ENCODE peak calls at places on chromosomes 12 and 14, in five cellular contexts. C, Y, V, Z and J are unnamed samples.

GRCh38 chr12:30200864-30201263 is 417.1 kb upstream of the TMTC1 start:
- DNase-seq in Z (no peak), Y (no peak), V (peak; percentile 9), C (no peak), J (no peak)

GRCh38 chr12:8609061-8609570 is 3.5 kb downstream of the AICDA start:
- DNase-seq in Z (peak; percentile 44), Y (peak; percentile 54), C (peak; percentile 59), V (peak; percentile 74), J (peak; percentile 78)

GRCh38 chr12:103676863-103677262 is 89.8 kb downstream of the STAB2 start:
- DNase-seq in C (no peak), V (no peak), Z (no peak), Y (no peak), J (no peak)

GRCh38 chr12:84814664-84815245 is 97.8 kb downstream of the SLC6A15 start:
- DNase-seq in Y (no peak), V (no peak), Z (peak; percentile 28), C (no peak), J (peak; percentile 48)

GRCh38 chr12:64826234-64826633 is 1.8 kb downstream of the TBC1D30 start:
- DNase-seq in V (peak; percentile 68), Z (no peak), Y (peak; percentile 66), C (peak; percentile 80), J (peak; percentile 53)

GRCh38 chr12:57772429-57773322 is at the start of gene EEF1AKMT3:
- DNase-seq in V (peak; percentile 40), Y (no peak), C (peak; percentile 64), Z (peak; percentile 60), J (peak; percentile 32)

GRCh38 chr12:6965026-6965661 is 5.3 kb downstream of the PHB2 start:
- DNase-seq in V (peak; percentile 89), C (peak; percentile 94), Y (peak; percentile 77), Z (peak; percentile 64), J (peak; percentile 87)

GRCh38 chr12:121957831-121958515 is 39.6 kb downstream of the CFAP251 start:
- DNase-seq in Z (no peak), V (no peak), C (no peak), Y (no peak), J (no peak)

GRCh38 chr12:121137512-121137911 is 4.8 kb downstream of the P2RX7 start:
- DNase-seq in Z (no peak), V (no peak), Y (no peak), C (no peak), J (no peak)

GRCh38 chr12:14955876-14956811 is 5.3 kb downstream of the ARHGDIB start:
- DNase-seq in Z (no peak), Y (no peak), C (no peak), V (no peak), J (no peak)

GRCh38 chr12:26276709-26277108 is 81.3 kb downstream of the SSPN start:
- DNase-seq in Y (no peak), C (peak; percentile 21), V (peak; percentile 20), Z (peak; percentile 35), J (no peak)

GRCh38 chr12:115519887-115520286 is 757.6 kb downstream of the MED13L start:
- DNase-seq in V (no peak), C (no peak), Y (no peak), Z (no peak), J (no peak)

GRCh38 chr14:104141621-104142091 is 3.3 kb downstream of the KIF26A start:
- DNase-seq in V (no peak), Y (no peak), C (no peak), Z (no peak), J (no peak)

GRCh38 chr14:38150075-38150474 is 57.6 kb upstream of the SSTR1 start:
- DNase-seq in V (no peak), Y (no peak), C (no peak), Z (no peak), J (no peak)

GRCh38 chr12:18476866-18477265 is 215.5 kb downstream of the PIK3C2G start:
- DNase-seq in Y (no peak), C (no peak), Z (no peak), V (no peak), J (peak; percentile 16)

GRCh38 chr12:949337-950099 is at the start of gene RAD52:
- DNase-seq in C (peak; percentile 99), Y (peak; percentile 93), Z (peak; percentile 97), V (peak; percentile 99), J (peak; percentile 99)

GRCh38 chr12:118334939-118335567 is 37.7 kb downstream of the TAOK3 start:
- DNase-seq in Z (no peak), Y (no peak), C (no peak), V (peak; percentile 39), J (peak; percentile 37)

GRCh38 chr12:131075611-131076010 is 121.9 kb downstream of the ADGRD1 start:
- DNase-seq in Y (no peak), Z (no peak), C (no peak), V (no peak), J (no peak)
- H3K4me3 ChIP-seq in Y (no peak overlapping the region), Z (no peak overlapping the region), C (no peak overlapping the region), V (no peak overlapping the region), J (no peak overlapping the region)

GRCh38 chr14:22168092-22168955 is 420.7 kb downstream of the DAD1 start:
- DNase-seq in C (no peak), V (peak; percentile 4), Y (no peak), Z (peak; percentile 21), J (no peak)
- TF ChIP-seq CTCF in C (peak; percentile 11), V (no peak), Y (no peak), Z (no peak), J (no peak)

DNA sequence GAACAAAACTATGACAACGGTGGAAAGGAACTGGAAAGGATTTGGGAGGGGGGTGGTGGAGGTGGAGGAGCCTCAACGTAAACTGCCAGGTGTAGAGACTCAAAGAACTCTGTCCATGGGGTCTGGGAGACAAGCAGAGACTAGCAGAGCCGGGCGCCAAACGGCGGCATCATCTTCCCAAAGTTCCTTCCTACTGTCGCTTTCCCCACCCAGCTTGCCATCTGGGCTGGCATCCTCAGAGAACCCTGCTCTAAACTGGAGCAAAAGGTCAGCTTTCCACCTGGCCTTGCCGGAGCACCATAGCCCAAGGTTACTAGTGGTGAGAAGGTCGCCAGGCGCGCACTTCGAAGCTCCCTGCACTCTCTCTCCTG is 4.0 kb upstream of the IRF2BPL start:
- DNase-seq in Y (no peak), V (no peak), Z (no peak), C (no peak), J (no peak)
- H3K4me3 ChIP-seq in Y (no peak overlapping the region), V (peak overlapping the region; percentile 36), Z (peak overlapping the region; percentile 67), C (no peak overlapping the region), J (peak overlapping the region; percentile 41)

DNA sequence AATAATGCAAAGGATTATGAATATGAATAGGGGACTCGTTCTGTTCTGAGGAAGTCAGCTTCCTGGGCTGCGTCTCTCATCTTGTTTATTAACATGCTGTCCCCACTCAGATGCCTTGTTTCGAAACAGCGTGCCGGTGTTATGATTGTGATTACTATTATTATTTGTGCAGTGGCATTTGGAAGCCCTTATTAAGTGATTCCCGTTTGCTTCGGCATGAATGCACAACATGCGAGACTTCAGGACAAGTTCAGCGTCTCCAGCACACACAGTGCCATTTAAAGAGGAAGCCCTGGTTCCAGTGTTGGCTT is 181.1 kb downstream of the AACS start:
- DNase-seq in V (no peak), Y (no peak), C (no peak), Z (no peak), J (no peak)
- TF ChIP-seq CTCF in V (no peak), Y (no peak), C (no peak), Z (no peak), J (no peak)

GRCh38 chr14:68654471-68654941 is 138.4 kb downstream of the ZFP36L1 start:
- DNase-seq in Z (no peak), Y (no peak), V (no peak), C (no peak), J (no peak)

GRCh38 chr14:68655961-68656360 is 136.9 kb downstream of the ZFP36L1 start:
- DNase-seq in V (no peak), Z (peak; percentile 52), Y (no peak), C (no peak), J (no peak)

GRCh38 chr14:68656452-68656851 is 136.4 kb downstream of the ZFP36L1 start:
- DNase-seq in Z (no peak), C (no peak), V (no peak), Y (no peak), J (no peak)

GRCh38 chr14:68653754-68654153 is 139.1 kb downstream of the ZFP36L1 start:
- DNase-seq in V (no peak), C (no peak), Y (no peak), Z (no peak), J (no peak)

DNA sequence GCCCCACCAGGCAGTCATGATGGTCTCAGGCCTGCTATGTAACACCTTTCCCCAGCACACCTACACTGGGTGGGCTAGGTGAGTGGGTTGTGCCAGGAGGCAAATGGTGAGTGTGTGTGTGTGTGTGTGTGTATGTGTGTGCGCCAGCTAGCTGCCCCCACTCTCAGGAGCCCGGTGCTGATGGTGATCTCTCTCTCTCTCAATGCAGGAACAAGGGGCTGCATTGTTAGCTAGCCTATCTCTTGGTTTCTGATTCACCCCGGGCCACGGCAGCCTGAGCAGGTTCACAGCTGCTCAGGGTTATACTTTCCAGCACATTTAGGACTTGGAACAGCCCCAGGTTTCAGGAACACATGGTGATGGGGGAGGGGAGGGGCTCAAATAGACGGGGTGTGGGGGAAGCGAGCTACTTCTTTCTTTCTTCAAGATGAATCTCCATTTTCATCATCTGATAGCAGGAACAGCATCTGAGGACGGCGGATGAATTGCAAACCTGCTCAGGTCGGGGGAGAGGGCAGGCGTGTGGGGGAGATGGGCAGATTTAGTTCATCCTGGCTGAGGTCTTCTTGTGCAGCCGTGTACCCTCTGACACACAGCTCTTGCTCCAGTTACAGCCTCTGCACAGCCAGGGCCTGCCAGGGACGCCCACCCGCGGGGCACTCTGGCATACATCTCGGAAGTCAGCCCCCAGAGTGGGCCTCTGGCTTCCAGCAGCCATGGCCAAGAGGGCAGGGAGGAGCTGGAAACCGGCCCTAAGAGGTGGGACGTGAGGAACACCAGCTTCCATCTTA is 137.7 kb downstream of the ZFP36L1 start:
- DNase-seq in Y (no peak), V (peak; percentile 37), Z (no peak), C (no peak), J (no peak)
- H3K4me3 ChIP-seq in Y (no peak overlapping the region), V (no peak overlapping the region), Z (no peak overlapping the region), C (no peak overlapping the region), J (no peak overlapping the region)

DNA sequence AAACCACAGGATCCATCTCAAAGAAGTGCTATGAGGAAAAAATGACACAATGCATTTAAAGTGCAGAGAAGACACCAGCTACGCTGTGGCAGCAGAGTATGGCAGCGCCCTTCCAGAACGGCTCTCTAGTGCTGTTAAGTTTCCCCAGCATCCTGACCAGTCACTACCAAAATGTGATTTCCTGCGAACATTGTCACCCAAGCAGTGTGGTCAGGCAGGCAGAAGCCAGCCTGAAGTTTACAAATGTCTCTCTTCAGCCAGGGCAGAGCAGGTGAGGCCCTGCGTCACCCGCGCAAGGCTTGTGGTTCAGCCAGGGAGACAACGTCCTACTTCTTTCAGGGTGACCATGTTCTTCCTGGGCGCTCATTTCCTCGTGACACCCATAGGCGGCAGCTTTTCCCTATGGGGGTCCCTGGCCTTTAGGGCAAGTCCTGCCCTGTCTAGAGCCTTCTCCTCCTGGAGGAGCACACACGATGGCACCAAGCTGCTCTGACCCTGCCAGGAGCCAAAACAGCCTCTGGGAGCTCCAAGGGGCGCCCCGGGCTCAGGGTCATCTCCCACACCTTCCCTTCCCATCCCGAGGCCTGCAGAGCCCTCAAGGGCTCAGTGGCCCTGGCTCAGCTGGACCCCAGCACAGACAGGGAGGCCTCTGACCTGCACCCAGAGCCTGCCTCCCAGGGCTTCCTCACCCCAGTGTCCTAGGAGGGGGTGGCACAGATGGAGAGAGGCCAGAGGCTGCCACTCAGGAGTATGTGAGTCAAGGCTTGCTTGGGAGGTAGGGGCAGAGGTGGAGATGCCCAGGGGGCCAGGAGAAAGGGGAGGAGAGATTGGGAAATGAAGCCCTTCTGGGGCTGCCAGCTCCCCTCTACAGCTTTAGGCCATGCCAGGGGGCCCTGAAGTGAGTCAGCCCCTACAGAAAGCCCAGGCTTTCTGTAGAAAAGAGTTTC is 41.9 kb downstream of the PSMA6 start:
- DNase-seq in V (no peak), C (no peak), Y (no peak), Z (no peak), J (no peak)
- TF ChIP-seq CTCF in V (no peak), C (no peak), Y (no peak), Z (no peak), J (no peak)